ENCODE peak calls at places on chromosomes 16 and 17, in ten cellular contexts. One of them, this sample, is unnamed.
A peak's percentile ranks its signal among the peaks of the same experiment; 100 is the strongest.

GRCh38 chr16:84455031-84455430 is 49.4 kb downstream of the MEAK7 start:
- DNase-seq in iPS DF 6.9: no peak
- DNase-seq in tibial nerve: no peak
- DNase-seq in CD4-positive, CD25-positive, alpha-beta regulatory T cell: no peak
- DNase-seq in heart right ventricle: no peak
- DNase-seq in gastrocnemius medialis: no peak
- DNase-seq in IMR-90: no peak
- DNase-seq in OCI-LY7: no peak
- DNase-seq in CD8-positive, alpha-beta T cell: no peak
- DNase-seq in fibroblast of lung: no peak
- DNase-seq in this sample: no peak

GRCh38 chr16:65178151-65178550 is 56.3 kb upstream of the CDH11 start:
- DNase-seq in tibial nerve: no peak
- DNase-seq in gastrocnemius medialis: no peak
- DNase-seq in iPS DF 6.9: no peak
- DNase-seq in CD8-positive, alpha-beta T cell: no peak
- DNase-seq in OCI-LY7: no peak
- DNase-seq in heart right ventricle: no peak
- DNase-seq in IMR-90: peak; percentile 74
- DNase-seq in CD4-positive, CD25-positive, alpha-beta regulatory T cell: no peak
- DNase-seq in fibroblast of lung: peak; percentile 9
- DNase-seq in this sample: no peak

GRCh38 chr16:82945420-82946096 is 318.8 kb downstream of the CDH13 start:
- DNase-seq in CD4-positive, CD25-positive, alpha-beta regulatory T cell: no peak
- DNase-seq in tibial nerve: no peak
- DNase-seq in iPS DF 6.9: no peak
- DNase-seq in gastrocnemius medialis: no peak
- DNase-seq in fibroblast of lung: no peak
- DNase-seq in OCI-LY7: no peak
- DNase-seq in IMR-90: no peak
- DNase-seq in CD8-positive, alpha-beta T cell: no peak
- DNase-seq in heart right ventricle: no peak
- DNase-seq in this sample: no peak

GRCh38 chr17:56688151-56688550 is 94.7 kb downstream of the NOG start:
- DNase-seq in iPS DF 6.9: no peak
- DNase-seq in OCI-LY7: no peak
- DNase-seq in gastrocnemius medialis: no peak
- DNase-seq in fibroblast of lung: no peak
- DNase-seq in CD4-positive, CD25-positive, alpha-beta regulatory T cell: no peak
- DNase-seq in heart right ventricle: no peak
- DNase-seq in tibial nerve: no peak
- DNase-seq in IMR-90: no peak
- DNase-seq in CD8-positive, alpha-beta T cell: no peak
- DNase-seq in this sample: no peak

GRCh38 chr17:77358801-77359716 is 218.3 kb downstream of the SEC14L1 start:
- DNase-seq in OCI-LY7: no peak
- DNase-seq in heart right ventricle: no peak
- DNase-seq in tibial nerve: no peak
- DNase-seq in CD4-positive, CD25-positive, alpha-beta regulatory T cell: no peak
- DNase-seq in fibroblast of lung: peak; percentile 45
- DNase-seq in CD8-positive, alpha-beta T cell: no peak
- DNase-seq in IMR-90: no peak
- DNase-seq in gastrocnemius medialis: no peak
- DNase-seq in iPS DF 6.9: no peak
- DNase-seq in this sample: no peak

GRCh38 chr16:19114359-19115147 is 789 bp downstream of the ITPRIPL2 start:
- DNase-seq in iPS DF 6.9: no peak
- DNase-seq in OCI-LY7: no peak
- DNase-seq in CD8-positive, alpha-beta T cell: no peak
- DNase-seq in tibial nerve: peak; percentile 47
- DNase-seq in fibroblast of lung: peak; percentile 78
- DNase-seq in gastrocnemius medialis: no peak
- DNase-seq in heart right ventricle: peak; percentile 72
- DNase-seq in CD4-positive, CD25-positive, alpha-beta regulatory T cell: no peak
- DNase-seq in IMR-90: peak; percentile 68
- DNase-seq in this sample: peak; percentile 87

GRCh38 chr17:80361495-80362220 is 53.3 kb upstream of the ENDOV start:
- DNase-seq in fibroblast of lung: peak; percentile 6
- DNase-seq in tibial nerve: no peak
- DNase-seq in OCI-LY7: peak; percentile 27
- DNase-seq in iPS DF 6.9: no peak
- DNase-seq in CD4-positive, CD25-positive, alpha-beta regulatory T cell: no peak
- DNase-seq in gastrocnemius medialis: no peak
- DNase-seq in heart right ventricle: no peak
- DNase-seq in IMR-90: no peak
- DNase-seq in CD8-positive, alpha-beta T cell: no peak
- DNase-seq in this sample: peak; percentile 63

GRCh38 chr17:72977768-72978417 is 114.6 kb downstream of the SLC39A11 start:
- DNase-seq in CD8-positive, alpha-beta T cell: no peak
- DNase-seq in fibroblast of lung: peak; percentile 50
- DNase-seq in OCI-LY7: no peak
- DNase-seq in gastrocnemius medialis: no peak
- DNase-seq in tibial nerve: no peak
- DNase-seq in CD4-positive, CD25-positive, alpha-beta regulatory T cell: no peak
- DNase-seq in IMR-90: peak; percentile 61
- DNase-seq in heart right ventricle: no peak
- DNase-seq in iPS DF 6.9: no peak
- DNase-seq in this sample: no peak

GRCh38 chr17:43755389-43755875 is 3.2 kb downstream of the SOST start:
- DNase-seq in gastrocnemius medialis: no peak
- DNase-seq in heart right ventricle: no peak
- DNase-seq in CD4-positive, CD25-positive, alpha-beta regulatory T cell: no peak
- DNase-seq in tibial nerve: no peak
- DNase-seq in OCI-LY7: no peak
- DNase-seq in iPS DF 6.9: no peak
- DNase-seq in CD8-positive, alpha-beta T cell: no peak
- DNase-seq in IMR-90: peak; percentile 45
- DNase-seq in fibroblast of lung: peak; percentile 9
- DNase-seq in this sample: no peak

GRCh38 chr17:43757171-43757660 is 1.4 kb downstream of the SOST start:
- DNase-seq in IMR-90: no peak
- DNase-seq in CD8-positive, alpha-beta T cell: no peak
- DNase-seq in tibial nerve: no peak
- DNase-seq in gastrocnemius medialis: no peak
- DNase-seq in iPS DF 6.9: no peak
- DNase-seq in OCI-LY7: no peak
- DNase-seq in heart right ventricle: no peak
- DNase-seq in CD4-positive, CD25-positive, alpha-beta regulatory T cell: no peak
- DNase-seq in fibroblast of lung: no peak
- DNase-seq in this sample: no peak

GRCh38 chr17:43756176-43756575 is 2.4 kb downstream of the SOST start:
- DNase-seq in gastrocnemius medialis: no peak
- DNase-seq in fibroblast of lung: no peak
- DNase-seq in tibial nerve: no peak
- DNase-seq in CD8-positive, alpha-beta T cell: no peak
- DNase-seq in IMR-90: no peak
- DNase-seq in OCI-LY7: no peak
- DNase-seq in iPS DF 6.9: no peak
- DNase-seq in heart right ventricle: no peak
- DNase-seq in CD4-positive, CD25-positive, alpha-beta regulatory T cell: no peak
- DNase-seq in this sample: no peak

GRCh38 chr17:43753488-43754129 is 5.0 kb downstream of the SOST start:
- DNase-seq in iPS DF 6.9: no peak
- DNase-seq in CD8-positive, alpha-beta T cell: no peak
- DNase-seq in gastrocnemius medialis: no peak
- DNase-seq in heart right ventricle: no peak
- DNase-seq in OCI-LY7: no peak
- DNase-seq in fibroblast of lung: no peak
- DNase-seq in IMR-90: peak; percentile 20
- DNase-seq in tibial nerve: no peak
- DNase-seq in CD4-positive, CD25-positive, alpha-beta regulatory T cell: no peak
- DNase-seq in this sample: no peak

DNA sequence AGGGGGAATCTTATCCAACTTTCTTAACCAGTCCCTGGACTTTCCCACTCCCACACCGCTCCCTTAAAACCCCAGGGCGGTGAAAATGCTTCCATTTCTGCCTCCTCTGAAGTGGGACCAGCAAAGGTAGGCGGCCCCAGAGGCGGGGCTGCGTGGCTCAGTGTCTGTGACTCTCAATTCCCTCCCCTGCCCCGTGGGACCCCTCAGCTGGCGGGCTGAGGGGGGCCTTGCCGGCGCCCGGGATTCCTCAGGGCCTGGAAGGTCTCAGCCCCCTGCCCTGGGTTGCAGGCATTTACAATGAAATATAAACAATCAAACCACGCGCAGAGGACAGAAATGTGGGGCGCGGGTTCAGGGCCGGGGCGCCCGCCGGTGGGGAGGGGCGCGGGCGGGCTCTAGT is 3.6 kb downstream of the SOST start:
- DNase-seq in iPS DF 6.9: no peak
- DNase-seq in heart right ventricle: no peak
- DNase-seq in CD8-positive, alpha-beta T cell: no peak
- DNase-seq in fibroblast of lung: no peak
- DNase-seq in gastrocnemius medialis: no peak
- DNase-seq in tibial nerve: no peak
- DNase-seq in OCI-LY7: no peak
- DNase-seq in IMR-90: no peak
- DNase-seq in CD4-positive, CD25-positive, alpha-beta regulatory T cell: no peak
- DNase-seq in this sample: no peak
- H3K4me3 ChIP-seq in iPS DF 6.9: peak overlapping the region; percentile 5
- H3K4me3 ChIP-seq in heart right ventricle: peak overlapping the region; percentile 12
- H3K4me3 ChIP-seq in CD8-positive, alpha-beta T cell: no peak overlapping the region
- H3K4me3 ChIP-seq in fibroblast of lung: peak overlapping the region; percentile 35
- H3K4me3 ChIP-seq in gastrocnemius medialis: no peak overlapping the region
- H3K4me3 ChIP-seq in tibial nerve: peak overlapping the region; percentile 25
- H3K4me3 ChIP-seq in OCI-LY7: no peak overlapping the region
- H3K4me3 ChIP-seq in IMR-90: no peak overlapping the region
- H3K4me3 ChIP-seq in CD4-positive, CD25-positive, alpha-beta regulatory T cell: no peak overlapping the region
- H3K4me3 ChIP-seq in this sample: peak overlapping the region; percentile 22

DNA sequence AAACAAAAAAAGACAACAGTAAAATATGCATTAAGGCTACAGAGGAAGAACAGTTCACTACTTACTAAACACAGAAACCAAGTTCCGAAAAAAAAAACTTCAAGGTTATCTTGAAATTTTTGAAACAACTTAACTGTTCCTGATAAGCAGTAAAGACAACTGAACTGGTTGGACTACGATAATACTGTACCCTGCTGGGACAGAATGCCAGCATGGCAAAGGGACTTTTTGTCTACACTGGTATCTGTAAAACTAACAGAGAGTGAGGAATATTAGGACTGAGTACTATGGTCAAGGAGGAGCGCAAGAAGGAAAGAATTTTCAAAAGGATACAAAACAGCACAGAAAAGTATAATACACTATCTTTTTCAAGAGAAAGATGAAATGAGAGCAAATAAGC is 19.8 kb downstream of the SETD6 start:
- DNase-seq in fibroblast of lung: no peak
- DNase-seq in OCI-LY7: no peak
- DNase-seq in tibial nerve: no peak
- DNase-seq in IMR-90: no peak
- DNase-seq in CD4-positive, CD25-positive, alpha-beta regulatory T cell: no peak
- DNase-seq in iPS DF 6.9: no peak
- DNase-seq in CD8-positive, alpha-beta T cell: no peak
- DNase-seq in heart right ventricle: no peak
- DNase-seq in gastrocnemius medialis: no peak
- DNase-seq in this sample: no peak
- H3K36me3 ChIP-seq in fibroblast of lung: peaks cover 28% of the 10 kb centered on the region
- H3K36me3 ChIP-seq in OCI-LY7: peaks cover 100% of the 10 kb centered on the region
- H3K36me3 ChIP-seq in tibial nerve: peaks cover 7% of the 10 kb centered on the region
- H3K36me3 ChIP-seq in IMR-90: peaks cover 66% of the 10 kb centered on the region
- H3K36me3 ChIP-seq in CD4-positive, CD25-positive, alpha-beta regulatory T cell: peaks cover 97% of the 10 kb centered on the region
- H3K36me3 ChIP-seq in iPS DF 6.9: peaks cover 48% of the 10 kb centered on the region
- H3K36me3 ChIP-seq in CD8-positive, alpha-beta T cell: peaks cover 78% of the 10 kb centered on the region
- H3K36me3 ChIP-seq in heart right ventricle: peaks cover 87% of the 10 kb centered on the region
- H3K36me3 ChIP-seq in gastrocnemius medialis: peaks cover 95% of the 10 kb centered on the region
- H3K36me3 ChIP-seq in this sample: peaks cover 96% of the 10 kb centered on the region

DNA sequence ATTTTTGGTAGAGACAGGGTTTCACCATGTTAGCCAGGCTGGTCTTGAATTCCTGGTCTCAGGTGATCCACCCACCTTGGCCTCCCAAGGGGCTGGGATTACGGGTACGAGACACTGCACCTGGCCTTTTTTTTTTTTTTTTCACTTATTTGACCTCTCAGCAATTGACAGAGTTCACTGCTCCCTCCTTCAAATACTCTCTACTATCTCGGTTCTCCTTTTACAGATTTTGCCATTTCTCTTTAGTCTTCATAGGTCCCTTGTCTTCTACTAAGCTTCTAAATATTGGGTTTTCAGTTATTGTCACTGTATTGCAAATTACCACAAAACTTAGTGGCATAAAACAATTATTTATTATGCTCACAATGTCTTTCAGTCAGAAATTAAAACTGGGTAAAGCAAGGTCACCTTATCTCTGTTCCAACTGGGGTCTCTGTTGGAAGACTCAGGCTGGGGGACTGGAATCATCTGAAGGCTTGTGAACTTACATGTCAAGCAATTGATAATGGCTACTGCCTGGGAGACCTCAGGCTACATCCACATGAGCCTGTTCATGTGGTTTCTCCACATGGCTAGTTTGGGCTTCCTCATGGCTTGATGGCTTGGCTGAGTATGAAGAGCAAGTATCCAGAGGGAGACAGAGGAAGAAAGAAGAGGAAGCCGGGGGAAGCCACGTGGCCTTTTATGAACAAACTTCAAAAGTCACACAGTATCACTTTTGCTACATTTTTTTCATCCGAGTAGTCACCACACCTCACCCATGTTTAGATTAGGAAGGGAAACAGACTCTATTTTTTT is 159.1 kb downstream of the TRIM37 start:
- DNase-seq in CD8-positive, alpha-beta T cell: no peak
- DNase-seq in CD4-positive, CD25-positive, alpha-beta regulatory T cell: no peak
- DNase-seq in heart right ventricle: no peak
- DNase-seq in IMR-90: no peak
- DNase-seq in OCI-LY7: no peak
- DNase-seq in tibial nerve: no peak
- DNase-seq in iPS DF 6.9: no peak
- DNase-seq in gastrocnemius medialis: no peak
- DNase-seq in fibroblast of lung: no peak
- DNase-seq in this sample: no peak
- H3K9me3 ChIP-seq in CD8-positive, alpha-beta T cell: no peaks in the 10 kb centered on the region
- H3K9me3 ChIP-seq in CD4-positive, CD25-positive, alpha-beta regulatory T cell: peaks cover 27% of the 10 kb centered on the region
- H3K9me3 ChIP-seq in heart right ventricle: no peaks in the 10 kb centered on the region
- H3K9me3 ChIP-seq in IMR-90: peaks cover 12% of the 10 kb centered on the region
- H3K9me3 ChIP-seq in OCI-LY7: peaks cover 9% of the 10 kb centered on the region
- H3K9me3 ChIP-seq in tibial nerve: peaks cover 11% of the 10 kb centered on the region
- H3K9me3 ChIP-seq in iPS DF 6.9: no peaks in the 10 kb centered on the region
- H3K9me3 ChIP-seq in gastrocnemius medialis: no peaks in the 10 kb centered on the region
- H3K9me3 ChIP-seq in fibroblast of lung: no peaks in the 10 kb centered on the region
- H3K9me3 ChIP-seq in this sample: peaks cover 7% of the 10 kb centered on the region

DNA sequence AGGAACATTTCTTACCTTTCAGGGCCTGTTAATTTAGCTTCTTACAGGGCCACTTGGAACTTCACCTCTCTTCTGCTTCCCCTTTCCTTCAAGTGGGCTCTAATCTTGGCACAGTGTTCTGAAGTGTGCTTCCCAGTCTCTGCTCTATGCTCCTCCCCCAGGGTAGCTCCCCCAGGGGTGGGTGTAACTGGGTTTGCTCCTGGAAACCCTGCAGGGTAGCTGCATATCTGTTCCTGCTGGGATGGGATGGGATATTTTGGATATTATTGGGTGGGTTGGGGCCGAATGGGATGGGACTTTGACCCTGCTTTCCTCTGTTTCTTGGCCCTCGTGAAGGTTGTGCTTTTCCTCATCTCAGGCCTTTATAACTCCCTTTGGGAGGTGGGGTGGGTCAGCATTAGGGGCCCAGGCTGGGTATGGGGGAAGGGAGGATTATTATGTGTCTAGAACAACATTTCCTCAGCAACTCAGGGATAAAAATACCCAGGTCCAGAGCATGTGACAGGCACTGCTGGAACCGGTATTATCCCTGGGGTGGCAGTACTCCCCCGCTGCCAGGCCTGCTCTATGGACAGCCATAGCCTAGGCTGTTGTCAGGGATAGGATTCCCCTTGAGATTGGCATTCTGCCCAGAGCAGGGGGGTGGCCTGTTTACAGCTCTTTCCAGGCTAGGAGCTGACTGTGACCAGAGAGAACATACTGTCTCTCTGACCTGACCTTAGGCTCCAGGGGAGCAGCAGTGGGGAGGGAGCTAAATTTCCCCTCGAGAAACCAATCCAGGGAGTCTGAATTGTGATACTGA is 5.0 kb downstream of the NFE2L1 start:
- DNase-seq in tibial nerve: peak; percentile 80
- DNase-seq in gastrocnemius medialis: peak; percentile 99
- DNase-seq in heart right ventricle: peak; percentile 91
- DNase-seq in fibroblast of lung: peak; percentile 47
- DNase-seq in CD8-positive, alpha-beta T cell: no peak
- DNase-seq in IMR-90: peak; percentile 40
- DNase-seq in CD4-positive, CD25-positive, alpha-beta regulatory T cell: no peak
- DNase-seq in iPS DF 6.9: no peak
- DNase-seq in OCI-LY7: no peak
- DNase-seq in this sample: peak; percentile 93
- H3K4me3 ChIP-seq in tibial nerve: peak overlapping the region; percentile 85
- H3K4me3 ChIP-seq in gastrocnemius medialis: peak overlapping the region; percentile 93
- H3K4me3 ChIP-seq in heart right ventricle: peak overlapping the region; percentile 69
- H3K4me3 ChIP-seq in fibroblast of lung: peak overlapping the region; percentile 93
- H3K4me3 ChIP-seq in CD8-positive, alpha-beta T cell: no peak overlapping the region
- H3K4me3 ChIP-seq in IMR-90: no peak overlapping the region
- H3K4me3 ChIP-seq in CD4-positive, CD25-positive, alpha-beta regulatory T cell: no peak overlapping the region
- H3K4me3 ChIP-seq in iPS DF 6.9: no peak overlapping the region
- H3K4me3 ChIP-seq in OCI-LY7: peak overlapping the region; percentile 36
- H3K4me3 ChIP-seq in this sample: peak overlapping the region; percentile 78